ENCODE peak calls at places on chromosomes 13 and 19, in five cellular contexts. W, V, S, A and P are unnamed samples.
A peak's percentile ranks its signal among the peaks of the same experiment; 100 is the strongest.

GRCh38 chr19:32878988-32879387 is 9.4 kb upstream of the SLC7A9 start:
- DNase-seq in W (peak; percentile 7), V (no peak), S (no peak), A (no peak), P (no peak)

GRCh38 chr13:24802074-24802473 is 38.1 kb downstream of the RNF17 start:
- DNase-seq in W (no peak), V (no peak), S (no peak), A (no peak), P (no peak)

GRCh38 chr19:49142866-49143335 is 12.3 kb downstream of the HRC start:
- DNase-seq in W (peak; percentile 91), V (peak; percentile 91), S (peak; percentile 93), A (peak; percentile 99), P (peak; percentile 91)

GRCh38 chr19:42290523-42291436 is 11.2 kb upstream of the PRR19 start:
- DNase-seq in W (no peak), V (no peak), S (no peak), A (peak; percentile 44), P (no peak)

GRCh38 chr19:39497850-39498261 is 891 bp upstream of the DLL3 start:
- DNase-seq in W (no peak), V (peak; percentile 49), S (no peak), A (peak; percentile 89), P (no peak)

GRCh38 chr13:27556109-27556508 is 64.2 kb downstream of the LNX2 start:
- DNase-seq in W (no peak), V (no peak), S (no peak), A (no peak), P (no peak)

GRCh38 chr19:28737021-28737525 is 475.9 kb downstream of the UQCRFS1 start:
- DNase-seq in W (no peak), V (no peak), S (no peak), A (peak; percentile 65), P (no peak)

GRCh38 chr19:2529473-2529918 is 53.6 kb downstream of the GADD45B start:
- DNase-seq in W (no peak), V (peak; percentile 42), S (no peak), A (no peak), P (peak; percentile 68)

GRCh38 chr19:45554481-45554880 is 30.1 kb downstream of the OPA3 start:
- DNase-seq in W (no peak), V (no peak), S (no peak), A (no peak), P (no peak)

GRCh38 chr19:39277598-39277997 is 9.4 kb downstream of the IFNL2 start:
- DNase-seq in W (no peak), V (no peak), S (no peak), A (no peak), P (no peak)

GRCh38 chr19:33032218-33032781 is 32.4 kb downstream of the RHPN2 start:
- DNase-seq in W (no peak), V (peak; percentile 70), S (peak; percentile 72), A (peak; percentile 27), P (no peak)

GRCh38 chr13:52371736-52372247 is 34.2 kb downstream of the THSD1 start:
- DNase-seq in W (no peak), V (no peak), S (no peak), A (no peak), P (no peak)

GRCh38 chr13:95256086-95256485 is 45.2 kb downstream of the ABCC4 start:
- DNase-seq in W (no peak), V (no peak), S (no peak), A (no peak), P (no peak)

GRCh38 chr19:19202707-19203011 is 555 bp downstream of the NR2C2AP start:
- DNase-seq in W (no peak), V (no peak), S (no peak), A (no peak), P (no peak)

GRCh38 chr19:881385-882071 is 11.5 kb downstream of the MED16 start:
- DNase-seq in W (no peak), V (no peak), S (no peak), A (no peak), P (no peak)

DNA sequence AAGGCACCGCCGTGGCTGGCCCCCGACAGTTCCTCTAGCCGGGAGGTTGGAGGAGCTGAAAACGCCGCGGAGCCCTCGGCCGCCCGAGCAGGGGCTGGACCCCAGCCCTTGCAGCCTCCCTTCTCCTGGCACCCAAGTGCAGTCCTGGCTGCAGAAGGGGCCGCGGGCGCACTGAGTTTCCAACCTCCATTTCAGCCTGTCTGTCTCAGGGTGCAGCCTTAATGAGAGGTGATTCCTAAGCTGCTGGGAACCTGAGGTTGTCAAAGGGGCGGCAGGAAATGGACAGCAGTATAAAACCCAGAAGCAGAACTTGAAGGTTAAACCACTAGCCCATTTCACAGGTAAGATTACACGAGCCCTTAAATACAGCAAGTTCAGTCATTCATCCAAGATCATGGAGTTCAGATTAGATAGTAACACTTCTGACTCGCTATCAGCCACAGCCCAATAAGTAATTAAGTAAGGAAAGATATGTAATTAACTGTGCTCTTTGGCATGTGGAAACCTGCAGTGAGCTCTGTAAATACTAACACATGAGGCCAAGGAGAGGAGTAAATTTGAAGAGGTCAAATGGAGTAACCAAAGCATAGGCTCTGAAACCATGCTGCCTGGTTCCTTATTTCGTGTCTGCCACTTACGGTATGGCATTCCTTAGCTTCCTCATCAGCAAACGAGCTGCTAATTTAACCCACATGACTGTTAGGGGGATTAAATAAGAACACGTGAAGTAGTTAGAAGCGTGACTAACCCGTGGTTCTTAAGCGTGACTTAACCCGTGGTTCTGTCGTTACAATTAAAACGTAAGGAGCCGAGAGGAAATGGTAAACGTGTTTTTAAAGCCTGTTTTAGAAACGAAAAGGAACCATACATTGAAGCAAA is 682 bp downstream of the SETDB2 start:
- DNase-seq in W (no peak), V (peak; percentile 35), S (peak; percentile 32), A (peak; percentile 39), P (no peak)
- H3K4me1 ChIP-seq in W (peaks cover 12% of the 10 kb centered on the region), V (no peaks in the 10 kb centered on the region), S (peaks cover 3% of the 10 kb centered on the region), A (no peaks in the 10 kb centered on the region), P (no peaks in the 10 kb centered on the region)

DNA sequence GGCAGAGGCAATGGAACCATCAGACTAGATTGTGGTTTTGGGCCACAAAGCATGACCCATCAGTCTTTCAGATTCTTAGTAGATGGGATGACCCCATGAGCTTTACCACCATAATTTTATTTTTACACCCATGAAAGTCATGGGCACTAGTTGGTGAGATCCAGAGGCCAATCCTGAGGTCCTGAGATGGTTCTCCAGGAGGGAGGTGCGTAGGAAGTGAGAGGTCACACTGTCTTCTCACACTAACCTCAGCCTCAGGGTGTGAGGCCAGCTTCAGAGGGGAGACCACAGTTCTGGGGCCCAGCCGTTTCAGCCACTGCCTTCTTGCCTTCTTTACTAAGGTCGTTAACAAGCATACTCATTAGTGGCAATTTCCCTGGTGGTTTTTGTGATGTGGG is 106.4 kb downstream of the AKAP11 start:
- DNase-seq in W (no peak), V (no peak), S (no peak), A (no peak), P (no peak)
- H3K4me3 ChIP-seq in W (no peak overlapping the region), V (no peak overlapping the region), S (no peak overlapping the region), A (no peak overlapping the region), P (no peak overlapping the region)

GRCh38 chr19:34493038-34493648 is 11.6 kb downstream of the WTIP start:
- DNase-seq in W (no peak), V (no peak), S (no peak), A (no peak), P (no peak)
- TF ChIP-seq POLR2AphosphoS5 in W (no peak), V (no peak), S (no peak), A (no peak), P (no peak)

GRCh38 chr19:15307169-15307568 is 25.2 kb downstream of the BRD4 start:
- DNase-seq in W (no peak), V (no peak), S (no peak), A (no peak), P (no peak)

GRCh38 chr19:15300533-15301194 is 31.7 kb downstream of the BRD4 start:
- DNase-seq in W (no peak), V (no peak), S (no peak), A (no peak), P (no peak)

GRCh38 chr19:15304140-15304705 is 28.1 kb downstream of the BRD4 start:
- DNase-seq in W (no peak), V (no peak), S (no peak), A (no peak), P (no peak)

GRCh38 chr19:15303105-15303780 is 29.1 kb downstream of the BRD4 start:
- DNase-seq in W (no peak), V (no peak), S (peak; percentile 45), A (no peak), P (no peak)

DNA sequence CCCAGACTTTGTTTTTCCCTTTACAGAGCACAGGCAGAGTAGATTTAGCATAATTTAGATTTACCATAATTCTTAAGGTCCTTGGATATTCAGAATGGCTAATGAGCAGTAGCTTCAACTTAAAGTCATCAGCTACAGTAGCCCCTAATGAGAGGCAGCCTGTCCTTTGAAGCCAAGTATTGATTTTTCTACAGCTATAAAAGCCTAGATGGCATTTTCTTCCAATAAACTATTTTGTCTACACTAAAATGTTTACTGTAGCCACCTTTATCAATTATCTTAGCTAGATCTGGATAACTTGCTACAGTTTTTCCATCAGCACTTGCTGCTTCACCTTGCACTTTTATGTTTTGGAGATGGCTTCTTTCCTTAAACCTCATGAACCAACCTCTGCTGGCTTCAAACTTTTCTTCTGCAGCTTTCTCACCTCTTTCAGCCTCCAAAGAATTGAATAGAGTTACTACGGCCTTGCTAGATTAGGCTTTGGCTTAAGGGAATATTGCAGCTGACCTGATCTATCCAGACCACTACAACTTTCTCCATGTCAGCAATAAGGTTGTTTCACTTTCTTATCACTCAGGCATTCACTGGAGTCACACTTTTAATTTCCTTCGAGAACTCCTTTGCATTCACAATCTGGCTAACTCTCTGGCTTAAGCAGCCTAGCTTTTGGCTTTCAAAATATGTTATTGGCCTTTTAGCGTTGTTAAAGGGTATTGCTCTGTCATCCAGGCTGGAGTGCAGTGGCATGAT is 26.6 kb downstream of the BRD4 start:
- DNase-seq in W (no peak), V (no peak), S (no peak), A (no peak), P (no peak)
- H3K4me1 ChIP-seq in W (peaks cover 57% of the 10 kb centered on the region), V (peaks cover 18% of the 10 kb centered on the region), S (peaks cover 28% of the 10 kb centered on the region), A (peaks cover 8% of the 10 kb centered on the region), P (peaks cover 15% of the 10 kb centered on the region)